ENCODE peak calls at places on chromosomes 5 and 9, in four cellular contexts. One of them, this sample, is unnamed.

GRCh38 chr5:10591159-10591558 is 27.3 kb downstream of the ANKRD33B start:
- DNase-seq in AG10803: no peak
- DNase-seq in nephron progenitor cell: no peak
- DNase-seq in transverse colon: no peak
- DNase-seq in this sample: no peak

GRCh38 chr5:150422758-150423157 is 10.0 kb upstream of the CD74 start:
- DNase-seq in AG10803: no peak
- DNase-seq in nephron progenitor cell: no peak
- DNase-seq in transverse colon: no peak
- DNase-seq in this sample: no peak

GRCh38 chr5:51082741-51083140 is 300.5 kb upstream of the ISL1 start:
- DNase-seq in AG10803: no peak
- DNase-seq in nephron progenitor cell: no peak
- DNase-seq in transverse colon: no peak
- DNase-seq in this sample: no peak

GRCh38 chr5:158013939-158014338 is 155.0 kb upstream of the CLINT1 start:
- DNase-seq in AG10803: peak
- DNase-seq in nephron progenitor cell: peak
- DNase-seq in transverse colon: peak
- DNase-seq in this sample: no peak

GRCh38 chr9:126057036-126057435 is 269.6 kb upstream of the MVB12B start:
- DNase-seq in AG10803: no peak
- DNase-seq in nephron progenitor cell: no peak
- DNase-seq in transverse colon: no peak
- DNase-seq in this sample: no peak

GRCh38 chr5:57895766-57896165 is 413.2 kb upstream of the ACTBL2 start:
- DNase-seq in AG10803: peak
- DNase-seq in nephron progenitor cell: no peak
- DNase-seq in transverse colon: no peak
- DNase-seq in this sample: no peak

GRCh38 chr5:151520294-151520693 is 70.8 kb downstream of the FAT2 start:
- DNase-seq in AG10803: no peak
- DNase-seq in nephron progenitor cell: no peak
- DNase-seq in transverse colon: no peak
- DNase-seq in this sample: no peak

GRCh38 chr9:131840220-131840619 is 100.3 kb upstream of the RAPGEF1 start:
- DNase-seq in AG10803: no peak
- DNase-seq in nephron progenitor cell: no peak
- DNase-seq in transverse colon: no peak
- DNase-seq in this sample: no peak

GRCh38 chr5:62779010-62779422 is 200.4 kb downstream of the LRRC70 start:
- DNase-seq in AG10803: peak
- DNase-seq in nephron progenitor cell: peak
- DNase-seq in transverse colon: no peak
- DNase-seq in this sample: peak

GRCh38 chr9:89478821-89479668 is 18.9 kb downstream of the SEMA4D start:
- DNase-seq in AG10803: no peak
- DNase-seq in nephron progenitor cell: no peak
- DNase-seq in transverse colon: peak
- DNase-seq in this sample: no peak

GRCh38 chr5:69217732-69218568 is 16.7 kb upstream of the CDK7 start:
- DNase-seq in AG10803: peak
- DNase-seq in nephron progenitor cell: peak
- DNase-seq in transverse colon: peak
- DNase-seq in this sample: peak
- TF ChIP-seq CTCF in AG10803: peak
- TF ChIP-seq CTCF in nephron progenitor cell: no peak
- TF ChIP-seq CTCF in transverse colon: no peak
- TF ChIP-seq CTCF in this sample: no peak

GRCh38 chr9:6845881-6846280 is 88.1 kb downstream of the KDM4C start:
- DNase-seq in AG10803: peak
- DNase-seq in nephron progenitor cell: peak
- DNase-seq in transverse colon: no peak
- DNase-seq in this sample: no peak
- TF ChIP-seq CTCF in AG10803: peak
- TF ChIP-seq CTCF in nephron progenitor cell: peak
- TF ChIP-seq CTCF in transverse colon: no peak
- TF ChIP-seq CTCF in this sample: peak

GRCh38 chr5:103582364-103582763 is 19.8 kb upstream of the NUDT12 start:
- DNase-seq in AG10803: peak
- DNase-seq in nephron progenitor cell: peak
- DNase-seq in transverse colon: peak
- DNase-seq in this sample: no peak

GRCh38 chr5:103589416-103590175 is 27.0 kb upstream of the NUDT12 start:
- DNase-seq in AG10803: no peak
- DNase-seq in nephron progenitor cell: no peak
- DNase-seq in transverse colon: no peak
- DNase-seq in this sample: no peak

GRCh38 chr5:103587185-103587748 is 24.7 kb upstream of the NUDT12 start:
- DNase-seq in AG10803: peak
- DNase-seq in nephron progenitor cell: no peak
- DNase-seq in transverse colon: no peak
- DNase-seq in this sample: no peak
- TF ChIP-seq CTCF in AG10803: peak
- TF ChIP-seq CTCF in nephron progenitor cell: peak
- TF ChIP-seq CTCF in transverse colon: peak
- TF ChIP-seq CTCF in this sample: peak

GRCh38 chr9:107235765-107236442 is 47.2 kb upstream of the RAD23B start:
- DNase-seq in AG10803: no peak
- DNase-seq in nephron progenitor cell: no peak
- DNase-seq in transverse colon: no peak
- DNase-seq in this sample: no peak

GRCh38 chr9:107242073-107243063 is 40.7 kb upstream of the RAD23B start:
- DNase-seq in AG10803: peak
- DNase-seq in nephron progenitor cell: no peak
- DNase-seq in transverse colon: no peak
- DNase-seq in this sample: no peak

GRCh38 chr9:107240260-107240659 is 42.8 kb upstream of the RAD23B start:
- DNase-seq in AG10803: no peak
- DNase-seq in nephron progenitor cell: no peak
- DNase-seq in transverse colon: no peak
- DNase-seq in this sample: no peak

GRCh38 chr9:107237873-107238272 is 45.2 kb upstream of the RAD23B start:
- DNase-seq in AG10803: no peak
- DNase-seq in nephron progenitor cell: no peak
- DNase-seq in transverse colon: no peak
- DNase-seq in this sample: no peak

GRCh38 chr9:107239474-107239873 is 43.6 kb upstream of the RAD23B start:
- DNase-seq in AG10803: no peak
- DNase-seq in nephron progenitor cell: no peak
- DNase-seq in transverse colon: no peak
- DNase-seq in this sample: no peak
- TF ChIP-seq CTCF in AG10803: peak
- TF ChIP-seq CTCF in nephron progenitor cell: no peak
- TF ChIP-seq CTCF in transverse colon: no peak
- TF ChIP-seq CTCF in this sample: peak

GRCh38 chr9:129336601-129337286 is 158.7 kb upstream of the IER5L start:
- DNase-seq in AG10803: peak
- DNase-seq in nephron progenitor cell: peak
- DNase-seq in transverse colon: peak
- DNase-seq in this sample: no peak
- TF ChIP-seq CTCF in AG10803: no peak
- TF ChIP-seq CTCF in nephron progenitor cell: no peak
- TF ChIP-seq CTCF in transverse colon: no peak
- TF ChIP-seq CTCF in this sample: no peak

GRCh38 chr9:27165067-27165466 is 56.0 kb downstream of the TEK start:
- DNase-seq in AG10803: no peak
- DNase-seq in nephron progenitor cell: no peak
- DNase-seq in transverse colon: no peak
- DNase-seq in this sample: no peak

GRCh38 chr9:27168496-27168895 is 59.5 kb downstream of the TEK start:
- DNase-seq in AG10803: no peak
- DNase-seq in nephron progenitor cell: no peak
- DNase-seq in transverse colon: no peak
- DNase-seq in this sample: no peak

GRCh38 chr9:27168951-27169350 is 59.9 kb downstream of the TEK start:
- DNase-seq in AG10803: no peak
- DNase-seq in nephron progenitor cell: no peak
- DNase-seq in transverse colon: no peak
- DNase-seq in this sample: no peak

GRCh38 chr9:27162045-27162444 is 53.0 kb downstream of the TEK start:
- DNase-seq in AG10803: peak
- DNase-seq in nephron progenitor cell: no peak
- DNase-seq in transverse colon: no peak
- DNase-seq in this sample: no peak

GRCh38 chr9:27165670-27166069 is 56.6 kb downstream of the TEK start:
- DNase-seq in AG10803: no peak
- DNase-seq in nephron progenitor cell: no peak
- DNase-seq in transverse colon: no peak
- DNase-seq in this sample: no peak
- TF ChIP-seq CTCF in AG10803: no peak
- TF ChIP-seq CTCF in nephron progenitor cell: no peak
- TF ChIP-seq CTCF in transverse colon: no peak
- TF ChIP-seq CTCF in this sample: no peak

GRCh38 chr9:33708441-33708840 is 86.9 kb upstream of the PRSS3 start:
- DNase-seq in AG10803: no peak
- DNase-seq in nephron progenitor cell: no peak
- DNase-seq in transverse colon: no peak
- DNase-seq in this sample: no peak
- TF ChIP-seq CTCF in AG10803: no peak
- TF ChIP-seq CTCF in nephron progenitor cell: no peak
- TF ChIP-seq CTCF in transverse colon: no peak
- TF ChIP-seq CTCF in this sample: no peak

GRCh38 chr5:132425009-132425937 is 55.8 kb downstream of the SLC22A5 start:
- DNase-seq in AG10803: peak
- DNase-seq in nephron progenitor cell: no peak
- DNase-seq in transverse colon: peak
- DNase-seq in this sample: no peak

GRCh38 chr5:132428147-132428482 is 58.6 kb downstream of the SLC22A5 start:
- DNase-seq in AG10803: no peak
- DNase-seq in nephron progenitor cell: no peak
- DNase-seq in transverse colon: no peak
- DNase-seq in this sample: no peak

GRCh38 chr5:132425975-132426524 is 56.5 kb downstream of the SLC22A5 start:
- DNase-seq in AG10803: no peak
- DNase-seq in nephron progenitor cell: no peak
- DNase-seq in transverse colon: no peak
- DNase-seq in this sample: no peak

GRCh38 chr5:132427285-132428146 is 58.0 kb downstream of the SLC22A5 start:
- DNase-seq in AG10803: peak
- DNase-seq in nephron progenitor cell: no peak
- DNase-seq in transverse colon: peak
- DNase-seq in this sample: no peak

GRCh38 chr5:132426525-132427138 is 57.1 kb downstream of the SLC22A5 start:
- DNase-seq in AG10803: peak
- DNase-seq in nephron progenitor cell: no peak
- DNase-seq in transverse colon: peak
- DNase-seq in this sample: no peak
- TF ChIP-seq CTCF in AG10803: peak
- TF ChIP-seq CTCF in nephron progenitor cell: no peak
- TF ChIP-seq CTCF in transverse colon: peak
- TF ChIP-seq CTCF in this sample: no peak

This sample was measured in D721Med.